ENCODE peak calls at places on chromosomes 5 and 9, in four cellular contexts. Z is heart left ventricle, L is prostate gland, S is PC-9. A is an unnamed sample. For H3K27me3, the result is how much of the 10 kb centered on the place peaks cover.

GRCh38 chr9:109086221-109086620 is 33.5 kb downstream of the TMEM245 start:
- DNase-seq in Z (no peak), L (no peak), S (no peak), A (no peak)

GRCh38 chr5:73796164-73797141 is 170.5 kb downstream of the ARHGEF28 start:
- DNase-seq in Z (peak), L (no peak), S (no peak), A (peak)

GRCh38 chr5:74673011-74673790 is 11.8 kb upstream of the HEXB start:
- DNase-seq in Z (no peak), L (no peak), S (peak), A (no peak)

GRCh38 chr9:16410601-16411285 is 459.7 kb downstream of the BNC2 start:
- DNase-seq in Z (no peak), L (no peak), S (no peak), A (no peak)

GRCh38 chr5:84487963-84488362 is 103.3 kb upstream of the EDIL3 start:
- DNase-seq in Z (peak), L (no peak), S (no peak), A (no peak)

GRCh38 chr5:120942551-120942950 is 478.5 kb downstream of the PRR16 start:
- DNase-seq in Z (no peak), L (no peak), S (no peak), A (no peak)

GRCh38 chr9:89137548-89138462 is 40.8 kb downstream of the SHC3 start:
- DNase-seq in Z (peak), L (peak), S (peak), A (peak)

GRCh38 chr5:148376198-148376597 is 7.6 kb upstream of the FBXO38 start:
- DNase-seq in Z (no peak), L (no peak), S (no peak), A (no peak)

GRCh38 chr9:113523421-113524141 is 60.1 kb downstream of the RGS3 start:
- DNase-seq in Z (peak), L (no peak), S (no peak), A (no peak)

GRCh38 chr5:118236108-118236849 is 752.1 kb downstream of the DTWD2 start:
- DNase-seq in Z (no peak), L (no peak), S (no peak), A (no peak)

GRCh38 chr9:79565245-79565644 is 6.5 kb upstream of the TLE4 start:
- DNase-seq in Z (no peak), L (no peak), S (no peak), A (no peak)

GRCh38 chr9:81542490-81542889 is 146.9 kb downstream of the TLE1 start:
- DNase-seq in Z (no peak), L (no peak), S (no peak), A (no peak)

GRCh38 chr5:36147681-36148080 is 4.0 kb downstream of the LMBRD2 start:
- DNase-seq in Z (no peak), L (no peak), S (no peak), A (no peak)

GRCh38 chr5:148353634-148354033 is 18.3 kb downstream of the SPINK9 start:
- DNase-seq in Z (no peak), L (no peak), S (no peak), A (no peak)

GRCh38 chr5:20030125-20030524 is 42.1 kb upstream of the CDH18 start:
- DNase-seq in Z (no peak), L (no peak), S (no peak), A (no peak)

GRCh38 chr9:91714020-91714721 is 235.9 kb downstream of the ROR2 start:
- DNase-seq in Z (peak), L (peak), S (no peak), A (no peak)

GRCh38 chr9:76018244-76018643 is 127.8 kb downstream of the PCSK5 start:
- DNase-seq in Z (no peak), L (no peak), S (no peak), A (no peak)

GRCh38 chr5:111935835-111936234 is 178.8 kb upstream of the NREP start:
- DNase-seq in Z (no peak), L (no peak), S (no peak), A (no peak)

GRCh38 chr9:90795879-90796317 is 5.7 kb upstream of the SYK start:
- DNase-seq in Z (no peak), L (no peak), S (no peak), A (no peak)

GRCh38 chr5:96869372-96869641 is 7.0 kb upstream of the ERAP2 start:
- DNase-seq in Z (no peak), L (no peak), S (no peak), A (no peak)

GRCh38 chr9:83992407-83992806 is 11.8 kb downstream of the RMI1 start:
- DNase-seq in Z (no peak), L (no peak), S (no peak), A (no peak)
- TF ChIP-seq CTCF in Z (no peak), L (peak), S (no peak), A (no peak)

DNA sequence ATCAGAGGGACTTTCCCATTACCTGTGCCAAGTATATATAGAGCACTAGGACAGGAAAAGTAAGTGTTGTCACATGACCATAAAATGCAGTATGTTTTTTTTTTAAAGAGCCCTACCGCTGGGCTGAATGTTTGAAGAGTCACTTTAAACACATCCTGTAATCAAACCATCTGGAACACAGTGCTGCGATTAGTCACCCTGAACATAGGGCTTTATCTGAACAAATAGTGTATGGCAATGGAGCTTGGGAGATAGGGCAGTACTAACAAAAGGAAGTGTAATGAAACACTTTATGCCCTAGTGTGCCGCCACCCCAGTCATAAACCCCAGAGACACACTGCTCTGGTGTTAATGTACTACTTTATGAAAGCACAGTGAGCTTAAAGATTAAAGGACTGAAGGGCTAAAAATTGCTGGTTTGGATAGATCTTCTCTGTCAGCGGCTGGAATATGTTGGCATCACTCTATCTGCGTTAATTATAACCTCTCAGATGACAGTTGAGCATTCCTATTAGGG is 90.4 kb downstream of the ZNF608 start:
- DNase-seq in Z (no peak), L (peak), S (peak), A (peak)
- H3K27me3 ChIP-seq in Z (under half), L (under half), S (under half), A (under half)

GRCh38 chr9:133539434-133539833 is 4.9 kb downstream of the ADAMTSL2 start:
- DNase-seq in Z (peak), L (no peak), S (no peak), A (no peak)

GRCh38 chr9:133538851-133539250 is 4.3 kb downstream of the ADAMTSL2 start:
- DNase-seq in Z (no peak), L (no peak), S (no peak), A (no peak)

GRCh38 chr9:133536536-133536935 is 2.0 kb downstream of the ADAMTSL2 start:
- DNase-seq in Z (no peak), L (no peak), S (no peak), A (no peak)

GRCh38 chr9:133537257-133537656 is 2.8 kb downstream of the ADAMTSL2 start:
- DNase-seq in Z (no peak), L (no peak), S (no peak), A (no peak)

DNA sequence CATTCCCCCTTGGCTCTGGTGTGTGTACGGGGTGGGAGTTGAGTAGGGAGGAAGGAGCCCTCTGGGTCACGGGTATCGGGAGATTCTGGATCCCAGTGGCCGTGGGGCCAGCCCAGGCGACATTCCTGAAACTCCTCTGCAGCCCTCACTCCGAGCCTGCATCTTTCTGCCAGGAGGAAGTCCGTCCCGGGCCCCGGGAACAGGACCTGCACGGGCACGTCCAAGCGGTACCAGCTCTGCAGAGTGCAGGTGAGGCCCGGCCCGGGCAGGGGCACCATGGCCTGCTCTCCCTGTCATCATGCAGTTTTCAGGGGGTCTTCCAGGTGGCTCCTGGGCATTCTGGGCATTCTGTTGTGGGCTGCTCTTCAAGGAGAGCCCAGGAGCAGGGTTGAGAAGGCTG is 3.7 kb downstream of the ADAMTSL2 start:
- DNase-seq in Z (no peak), L (peak), S (no peak), A (no peak)
- H3K4me3 ChIP-seq in Z (no peak), L (no peak), S (no peak), A (no peak)

DNA sequence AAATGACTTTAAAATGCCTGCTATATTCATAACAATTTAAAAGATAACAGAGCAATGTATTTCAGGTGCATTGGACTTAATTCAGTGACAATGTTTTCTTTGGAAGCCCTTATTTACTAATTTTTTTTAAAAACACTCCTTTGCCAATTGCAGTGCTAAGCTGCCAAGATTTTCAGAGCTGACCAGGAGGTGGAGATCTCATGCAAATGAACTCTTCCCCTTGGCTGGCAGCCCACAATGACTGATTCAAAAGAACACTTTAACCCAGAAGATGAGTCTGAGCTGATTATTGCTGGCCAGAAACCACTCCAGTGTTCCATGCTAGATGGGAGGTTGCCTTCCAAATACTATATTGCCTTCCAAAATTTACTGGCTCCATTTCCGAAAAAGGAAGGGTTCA is 128.3 kb upstream of the CCNH start:
- DNase-seq in Z (peak), L (peak), S (peak), A (no peak)
- TF ChIP-seq CTCF in Z (no peak), L (peak), S (no peak), A (no peak)

DNA sequence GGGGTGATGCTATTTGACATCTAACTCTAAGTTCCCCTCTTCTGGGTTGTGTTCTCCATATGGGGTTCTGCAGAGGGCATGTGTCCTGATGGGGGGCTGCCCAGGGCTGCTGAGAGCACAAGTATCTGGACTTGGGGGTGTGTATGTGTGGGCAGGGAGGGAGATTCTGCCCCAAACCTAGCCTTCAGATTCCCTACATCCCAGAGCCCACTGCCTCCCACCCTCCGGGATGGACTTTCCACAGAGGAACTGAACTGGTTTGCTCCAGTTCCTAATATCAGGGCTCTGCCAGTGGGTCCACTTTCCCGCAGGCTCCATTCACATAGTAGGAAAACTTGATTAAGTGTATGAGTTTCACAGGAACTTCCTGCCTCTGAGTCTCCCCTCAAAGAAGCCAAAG is 16.4 kb upstream of the TIFAB start:
- DNase-seq in Z (no peak), L (no peak), S (no peak), A (no peak)
- H3K27me3 ChIP-seq in Z (half or more), L (under half), S (half or more), A (under half)

DNA sequence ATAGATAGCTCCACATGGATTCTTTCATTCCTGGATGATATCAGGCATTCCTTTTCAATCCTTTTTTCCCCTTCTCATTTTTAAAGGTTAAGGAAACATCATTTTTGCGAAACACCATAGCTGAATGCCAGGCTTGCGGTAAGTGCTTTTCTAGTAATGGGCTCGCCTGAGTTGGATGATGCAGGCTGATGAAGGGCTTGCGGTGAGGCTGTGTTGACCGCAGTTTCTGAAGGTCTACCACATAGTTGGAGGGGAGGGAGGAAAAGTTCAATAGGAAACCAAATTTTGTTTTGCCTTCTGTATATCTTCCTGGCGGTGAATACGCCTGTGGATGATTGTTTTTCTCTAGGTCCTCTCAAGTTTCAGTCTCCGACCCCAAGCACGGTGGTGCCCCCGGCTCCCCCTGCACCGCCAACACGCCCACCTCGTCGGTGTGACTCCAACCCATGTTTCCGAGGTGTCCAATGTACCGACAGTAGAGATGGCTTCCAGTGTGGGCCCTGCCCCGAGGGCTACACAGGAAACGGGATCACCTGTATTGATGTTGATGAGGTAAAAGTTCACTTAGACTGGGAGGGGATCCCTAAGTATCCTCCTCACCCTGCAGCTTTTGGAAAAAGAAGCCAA is 24.3 kb downstream of the THBS4 start:
- DNase-seq in Z (no peak), L (no peak), S (no peak), A (no peak)
- H3K4me3 ChIP-seq in Z (no peak), L (no peak), S (no peak), A (no peak)

A was measured in BJ.